ENCODE peak calls at places on chromosomes 13 and 19, in six cellular contexts. V, Y, D, U, L and O are unnamed samples.

GRCh38 chr19:55146078-55146647 is 2.8 kb downstream of the TNNT1 start:
- DNase-seq in V (no peak), L (no peak), U (no peak), D (no peak), Y (peak), O (no peak)

GRCh38 chr13:99991013-99991805 is 9.6 kb downstream of the ZIC2 start:
- DNase-seq in D (no peak), U (no peak), L (no peak), Y (no peak), V (no peak), O (no peak)

GRCh38 chr19:53394522-53394973 is 401 bp upstream of the ZNF765 start:
- DNase-seq in L (peak), U (peak), D (no peak), V (no peak), Y (no peak), O (peak)

GRCh38 chr19:52258426-52258825 is 11.0 kb upstream of the ZNF766 start:
- DNase-seq in D (no peak), Y (no peak), V (no peak), U (no peak), L (no peak), O (peak)

GRCh38 chr19:5738423-5738822 is 18.0 kb downstream of the CATSPERD start:
- DNase-seq in D (no peak), L (no peak), U (no peak), Y (no peak), V (no peak), O (no peak)

GRCh38 chr13:94433055-94433947 is 46.2 kb downstream of the DCT start:
- DNase-seq in L (no peak), V (no peak), U (no peak), Y (peak), D (no peak), O (no peak)

GRCh38 chr13:23578411-23579071 is 8.3 kb downstream of the TNFRSF19 start:
- DNase-seq in U (peak), L (no peak), D (no peak), Y (peak), V (peak), O (peak)

GRCh38 chr19:5191091-5191490 is 149.5 kb downstream of the PTPRS start:
- DNase-seq in D (no peak), L (no peak), V (no peak), U (no peak), Y (no peak), O (no peak)